ENCODE peak calls at places on chromosomes 5 and 9, in five cellular contexts. C is DND-41, X is HCT116, M is HepG2, W is fibroblast of lung. T is an unnamed sample.

GRCh38 chr9:16869140-16869903 is 1.1 kb downstream of the BNC2 start:
- DNase-seq in W (peak; percentile 64), C (no peak), M (no peak), X (no peak), T (no peak)

GRCh38 chr9:21817176-21817575 is 14.7 kb downstream of the MTAP start:
- DNase-seq in W (peak; percentile 76), X (no peak), M (no peak), C (no peak), T (no peak)

GRCh38 chr5:135999396-136000139 is 29.2 kb upstream of the TGFBI start:
- DNase-seq in M (no peak), C (no peak), X (no peak), W (peak; percentile 92), T (no peak)

GRCh38 chr9:32783168-32783891 is at the start of gene TMEM215:
- DNase-seq in X (no peak), W (no peak), C (no peak), M (no peak), T (no peak)

GRCh38 chr5:172160506-172160905 is 27.5 kb downstream of the STK10 start:
- DNase-seq in W (no peak), X (no peak), M (no peak), C (no peak), T (no peak)

GRCh38 chr9:96487949-96488348 is 38.0 kb downstream of the HABP4 start:
- DNase-seq in C (no peak), M (no peak), X (no peak), W (peak; percentile 37), T (no peak)

GRCh38 chr5:19564036-19564435 is 424.0 kb downstream of the CDH18 start:
- DNase-seq in C (no peak), X (no peak), M (no peak), W (no peak), T (no peak)

GRCh38 chr5:93162201-93162654 is 418.8 kb downstream of the NR2F1-AS1 start:
- DNase-seq in M (no peak), X (peak; percentile 84), C (no peak), W (no peak), T (no peak)

GRCh38 chr5:109718216-109718615 is 28.5 kb downstream of the MAN2A1 start:
- DNase-seq in X (no peak), C (no peak), M (no peak), W (no peak), T (no peak)

DNA sequence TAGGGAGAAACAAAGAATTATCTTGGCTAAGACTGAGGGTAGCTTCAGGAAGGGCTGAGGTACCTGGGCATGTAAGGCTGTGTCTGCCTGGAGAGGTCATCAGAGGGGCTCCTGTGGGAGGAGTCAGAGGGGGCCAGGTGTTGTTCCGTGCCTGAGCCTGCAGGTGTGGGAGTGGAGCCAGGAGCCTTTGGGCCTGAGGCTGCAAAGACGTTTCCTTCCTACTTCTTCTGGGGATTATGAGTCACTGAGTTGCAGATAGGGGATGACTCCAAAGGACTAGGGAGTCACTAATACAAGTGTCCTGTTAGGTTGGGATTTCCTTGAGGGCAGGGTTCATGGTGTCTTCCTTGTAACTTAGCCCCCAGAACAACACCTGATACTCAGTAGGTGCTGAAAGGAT is 391.1 kb downstream of the ARHGEF28 start:
- DNase-seq in W (no peak), X (peak; percentile 61), C (no peak), M (no peak), T (no peak)
- H3K27ac ChIP-seq in W (no peak overlapping the region), X (peak overlapping the region; percentile 52), C (no peak overlapping the region), M (no peak overlapping the region), T (no peak overlapping the region)

GRCh38 chr5:131796793-131797693 is at the start of gene FNIP1:
- DNase-seq in W (peak; percentile 95), C (peak; percentile 98), X (peak; percentile 85), M (peak; percentile 95), T (peak; percentile 39)
- TF ChIP-seq EZH2 in W (no peak), C (no peak), X (no peak), M (no peak), T (no peak)

GRCh38 chr9:120663950-120664349 is 50.3 kb downstream of the MEGF9 start:
- DNase-seq in C (no peak), X (no peak), W (no peak), M (no peak), T (no peak)
- H3K27ac ChIP-seq in C (no peak overlapping the region), X (no peak overlapping the region), W (no peak overlapping the region), M (no peak overlapping the region), T (peak overlapping the region; percentile 34)

DNA sequence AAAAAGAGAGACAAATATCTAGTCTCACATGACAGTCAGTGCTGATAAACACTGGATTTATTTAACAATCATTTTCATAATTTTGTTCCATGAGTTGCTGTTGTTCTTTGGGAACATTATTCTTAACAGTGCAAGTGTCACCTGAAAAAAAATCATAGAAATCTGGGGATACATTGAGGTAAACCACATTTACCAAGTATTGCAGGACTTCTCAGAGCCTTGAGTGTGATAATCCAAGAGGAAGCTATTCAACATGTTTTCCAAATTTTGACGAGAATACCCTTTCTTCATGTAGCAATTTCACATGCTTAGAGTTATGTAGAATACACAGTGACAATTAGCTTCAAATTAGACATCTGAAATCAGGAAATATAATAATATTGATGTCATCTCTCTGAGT is 108.5 kb downstream of the MEGF10 start:
- DNase-seq in M (no peak), C (no peak), X (no peak), W (no peak), T (no peak)
- TF ChIP-seq EZH2 in M (no peak), C (no peak), X (no peak), W (no peak), T (no peak)

GRCh38 chr5:179887802-179888201 is 19.9 kb downstream of the TBC1D9B start:
- DNase-seq in C (no peak), W (no peak), M (no peak), X (no peak), T (no peak)

GRCh38 chr5:179890751-179891682 is 16.7 kb downstream of the TBC1D9B start:
- DNase-seq in M (no peak), X (no peak), C (no peak), W (no peak), T (no peak)

GRCh38 chr5:179887095-179887494 is 20.6 kb downstream of the TBC1D9B start:
- DNase-seq in C (no peak), X (no peak), W (no peak), M (no peak), T (no peak)

GRCh38 chr5:179892255-179892654 is 15.4 kb downstream of the TBC1D9B start:
- DNase-seq in C (no peak), M (no peak), X (no peak), W (no peak), T (no peak)

GRCh38 chr5:179889885-179890284 is 17.8 kb downstream of the TBC1D9B start:
- DNase-seq in C (no peak), M (no peak), W (no peak), X (no peak), T (no peak)
- H3K27ac ChIP-seq in C (no peak overlapping the region), M (no peak overlapping the region), W (no peak overlapping the region), X (no peak overlapping the region), T (no peak overlapping the region)

GRCh38 chr9:107704791-107705190 is 215.2 kb upstream of the KLF4 start:
- DNase-seq in M (no peak), X (no peak), C (no peak), W (peak; percentile 42), T (no peak)
- TF ChIP-seq EZH2 in M (no peak), X (no peak), C (no peak), W (no peak), T (no peak)

DNA sequence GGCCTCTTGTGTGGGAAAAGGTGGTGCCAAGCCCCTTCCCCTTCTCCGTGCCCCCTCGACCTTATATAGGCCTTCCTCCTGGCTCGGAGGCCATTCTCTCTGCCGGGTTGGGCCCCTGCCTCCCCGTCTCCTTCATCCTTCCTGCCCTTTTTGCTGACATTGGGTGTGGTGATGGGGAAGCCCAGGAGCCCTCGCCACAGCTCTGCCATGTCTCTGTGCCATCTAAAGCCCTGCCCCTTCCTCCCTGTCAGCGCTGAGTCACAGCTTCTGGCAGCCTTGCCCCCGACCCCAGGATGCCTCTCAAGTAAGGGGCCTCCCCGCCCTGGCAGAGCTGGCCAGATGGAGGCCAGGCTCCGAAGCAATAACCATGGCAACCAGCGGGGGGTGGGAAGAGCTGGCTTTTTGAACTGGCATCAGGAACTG is 30.4 kb downstream of the JADE2 start:
- DNase-seq in C (peak; percentile 72), W (peak; percentile 82), X (peak; percentile 33), M (peak; percentile 9), T (no peak)
- H3K27ac ChIP-seq in C (peak overlapping the region; percentile 37), W (peak overlapping the region; percentile 68), X (peak overlapping the region; percentile 37), M (no peak overlapping the region), T (peak overlapping the region; percentile 30)

GRCh38 chr5:123091258-123091987 is 2.4 kb downstream of the PRDM6 start:
- DNase-seq in C (no peak), M (no peak), X (no peak), W (peak; percentile 56), T (no peak)
- TF ChIP-seq EZH2 in C (no peak), M (no peak), X (no peak), W (no peak), T (peak; percentile 50)

GRCh38 chr5:74187757-74188156 is 452.8 kb downstream of the ENC1 start:
- DNase-seq in C (no peak), X (no peak), M (no peak), W (no peak), T (no peak)
- H3K27ac ChIP-seq in C (no peak overlapping the region), X (no peak overlapping the region), M (no peak overlapping the region), W (no peak overlapping the region), T (no peak overlapping the region)

GRCh38 chr5:146340260-146341081 is 1.8 kb downstream of the POU4F3 start:
- DNase-seq in W (peak; percentile 75), X (no peak), M (peak; percentile 36), C (peak; percentile 57), T (no peak)
- TF ChIP-seq EZH2 in W (no peak), X (no peak), M (no peak), C (no peak), T (peak; percentile 95)